ENCODE peak calls at places on chromosomes 5 and 9, in nine cellular contexts. One of them, this sample, is unnamed.

GRCh38 chr9:36721846-36722588 is 149.3 kb downstream of the MELK start:
- DNase-seq in AG04449: no peak
- DNase-seq in stimulated activated CD8-positive, alpha-beta memory T cell treated with anti-CD3 and anti-CD28 coated beads, Interleukin-4, amount 100 ng/mL, for 24 hours: no peak
- DNase-seq in activated CD8-positive, alpha-beta memory T cell treated with anti-CD3 and anti-CD28 coated beads for 48 hours: no peak
- DNase-seq in heart left ventricle: no peak
- DNase-seq in HEK293T: no peak
- DNase-seq in AG20443: no peak
- DNase-seq in NCI-H1092 treated with DMSO at 0.1 percent for 48 hours: peak; percentile 33
- DNase-seq in choroid plexus epithelial cell: peak; percentile 52
- DNase-seq in this sample: no peak

GRCh38 chr9:119234636-119235035 is 134.6 kb downstream of the BRINP1 start:
- DNase-seq in stimulated activated CD8-positive, alpha-beta memory T cell treated with anti-CD3 and anti-CD28 coated beads, Interleukin-4, amount 100 ng/mL, for 24 hours: no peak
- DNase-seq in heart left ventricle: no peak
- DNase-seq in activated CD8-positive, alpha-beta memory T cell treated with anti-CD3 and anti-CD28 coated beads for 48 hours: no peak
- DNase-seq in HEK293T: no peak
- DNase-seq in AG20443: no peak
- DNase-seq in NCI-H1092 treated with DMSO at 0.1 percent for 48 hours: no peak
- DNase-seq in AG04449: no peak
- DNase-seq in choroid plexus epithelial cell: no peak
- DNase-seq in this sample: no peak

GRCh38 chr9:75448281-75448680 is 360.0 kb downstream of the OSTF1 start:
- DNase-seq in heart left ventricle: no peak
- DNase-seq in AG04449: no peak
- DNase-seq in HEK293T: no peak
- DNase-seq in NCI-H1092 treated with DMSO at 0.1 percent for 48 hours: no peak
- DNase-seq in stimulated activated CD8-positive, alpha-beta memory T cell treated with anti-CD3 and anti-CD28 coated beads, Interleukin-4, amount 100 ng/mL, for 24 hours: no peak
- DNase-seq in choroid plexus epithelial cell: peak; percentile 4
- DNase-seq in AG20443: peak; percentile 20
- DNase-seq in activated CD8-positive, alpha-beta memory T cell treated with anti-CD3 and anti-CD28 coated beads for 48 hours: no peak
- DNase-seq in this sample: no peak

GRCh38 chr9:71710856-71711255 is 57.5 kb downstream of the CEMIP2 start:
- DNase-seq in AG04449: no peak
- DNase-seq in AG20443: no peak
- DNase-seq in heart left ventricle: no peak
- DNase-seq in choroid plexus epithelial cell: no peak
- DNase-seq in activated CD8-positive, alpha-beta memory T cell treated with anti-CD3 and anti-CD28 coated beads for 48 hours: no peak
- DNase-seq in NCI-H1092 treated with DMSO at 0.1 percent for 48 hours: no peak
- DNase-seq in stimulated activated CD8-positive, alpha-beta memory T cell treated with anti-CD3 and anti-CD28 coated beads, Interleukin-4, amount 100 ng/mL, for 24 hours: no peak
- DNase-seq in HEK293T: no peak
- DNase-seq in this sample: no peak

GRCh38 chr5:2169862-2170820 is 287.4 kb upstream of the IRX4 start:
- DNase-seq in NCI-H1092 treated with DMSO at 0.1 percent for 48 hours: peak; percentile 36
- DNase-seq in HEK293T: no peak
- DNase-seq in AG04449: no peak
- DNase-seq in activated CD8-positive, alpha-beta memory T cell treated with anti-CD3 and anti-CD28 coated beads for 48 hours: no peak
- DNase-seq in stimulated activated CD8-positive, alpha-beta memory T cell treated with anti-CD3 and anti-CD28 coated beads, Interleukin-4, amount 100 ng/mL, for 24 hours: no peak
- DNase-seq in choroid plexus epithelial cell: no peak
- DNase-seq in heart left ventricle: no peak
- DNase-seq in AG20443: no peak
- DNase-seq in this sample: no peak

GRCh38 chr9:77819672-77820071 is 171.6 kb upstream of the GNA14 start:
- DNase-seq in AG20443: no peak
- DNase-seq in choroid plexus epithelial cell: peak; percentile 65
- DNase-seq in AG04449: no peak
- DNase-seq in activated CD8-positive, alpha-beta memory T cell treated with anti-CD3 and anti-CD28 coated beads for 48 hours: no peak
- DNase-seq in heart left ventricle: no peak
- DNase-seq in HEK293T: no peak
- DNase-seq in NCI-H1092 treated with DMSO at 0.1 percent for 48 hours: no peak
- DNase-seq in stimulated activated CD8-positive, alpha-beta memory T cell treated with anti-CD3 and anti-CD28 coated beads, Interleukin-4, amount 100 ng/mL, for 24 hours: no peak
- DNase-seq in this sample: no peak

GRCh38 chr5:3278643-3279042 is 317.0 kb upstream of the IRX1 start:
- DNase-seq in HEK293T: no peak
- DNase-seq in stimulated activated CD8-positive, alpha-beta memory T cell treated with anti-CD3 and anti-CD28 coated beads, Interleukin-4, amount 100 ng/mL, for 24 hours: no peak
- DNase-seq in AG20443: no peak
- DNase-seq in activated CD8-positive, alpha-beta memory T cell treated with anti-CD3 and anti-CD28 coated beads for 48 hours: no peak
- DNase-seq in NCI-H1092 treated with DMSO at 0.1 percent for 48 hours: no peak
- DNase-seq in heart left ventricle: no peak
- DNase-seq in choroid plexus epithelial cell: no peak
- DNase-seq in AG04449: no peak
- DNase-seq in this sample: no peak

GRCh38 chr9:5825223-5825622 is 7.7 kb downstream of the ERMP1 start:
- DNase-seq in AG04449: no peak
- DNase-seq in choroid plexus epithelial cell: no peak
- DNase-seq in HEK293T: no peak
- DNase-seq in NCI-H1092 treated with DMSO at 0.1 percent for 48 hours: no peak
- DNase-seq in AG20443: no peak
- DNase-seq in heart left ventricle: no peak
- DNase-seq in activated CD8-positive, alpha-beta memory T cell treated with anti-CD3 and anti-CD28 coated beads for 48 hours: no peak
- DNase-seq in stimulated activated CD8-positive, alpha-beta memory T cell treated with anti-CD3 and anti-CD28 coated beads, Interleukin-4, amount 100 ng/mL, for 24 hours: no peak
- DNase-seq in this sample: no peak

GRCh38 chr5:149957855-149958254 is 2.7 kb upstream of the SLC26A2 start:
- DNase-seq in activated CD8-positive, alpha-beta memory T cell treated with anti-CD3 and anti-CD28 coated beads for 48 hours: no peak
- DNase-seq in AG20443: no peak
- DNase-seq in heart left ventricle: no peak
- DNase-seq in HEK293T: no peak
- DNase-seq in choroid plexus epithelial cell: no peak
- DNase-seq in NCI-H1092 treated with DMSO at 0.1 percent for 48 hours: no peak
- DNase-seq in stimulated activated CD8-positive, alpha-beta memory T cell treated with anti-CD3 and anti-CD28 coated beads, Interleukin-4, amount 100 ng/mL, for 24 hours: no peak
- DNase-seq in AG04449: no peak
- DNase-seq in this sample: peak; percentile 94

GRCh38 chr5:175059687-175060194 is 335.4 kb downstream of the MSX2 start:
- DNase-seq in heart left ventricle: peak; percentile 41
- DNase-seq in NCI-H1092 treated with DMSO at 0.1 percent for 48 hours: peak; percentile 31
- DNase-seq in AG20443: peak; percentile 64
- DNase-seq in choroid plexus epithelial cell: peak; percentile 2
- DNase-seq in HEK293T: peak; percentile 38
- DNase-seq in AG04449: no peak
- DNase-seq in stimulated activated CD8-positive, alpha-beta memory T cell treated with anti-CD3 and anti-CD28 coated beads, Interleukin-4, amount 100 ng/mL, for 24 hours: no peak
- DNase-seq in activated CD8-positive, alpha-beta memory T cell treated with anti-CD3 and anti-CD28 coated beads for 48 hours: no peak
- DNase-seq in this sample: no peak

GRCh38 chr9:1210954-1211353 is 160.8 kb downstream of the DMRT2 start:
- DNase-seq in stimulated activated CD8-positive, alpha-beta memory T cell treated with anti-CD3 and anti-CD28 coated beads, Interleukin-4, amount 100 ng/mL, for 24 hours: no peak
- DNase-seq in heart left ventricle: no peak
- DNase-seq in NCI-H1092 treated with DMSO at 0.1 percent for 48 hours: no peak
- DNase-seq in choroid plexus epithelial cell: no peak
- DNase-seq in AG20443: no peak
- DNase-seq in activated CD8-positive, alpha-beta memory T cell treated with anti-CD3 and anti-CD28 coated beads for 48 hours: no peak
- DNase-seq in HEK293T: no peak
- DNase-seq in AG04449: no peak
- DNase-seq in this sample: no peak

GRCh38 chr5:157476699-157477408 is 16.8 kb downstream of the NIPAL4 start:
- DNase-seq in heart left ventricle: no peak
- DNase-seq in AG20443: peak; percentile 83
- DNase-seq in AG04449: peak; percentile 29
- DNase-seq in choroid plexus epithelial cell: peak; percentile 87
- DNase-seq in stimulated activated CD8-positive, alpha-beta memory T cell treated with anti-CD3 and anti-CD28 coated beads, Interleukin-4, amount 100 ng/mL, for 24 hours: no peak
- DNase-seq in NCI-H1092 treated with DMSO at 0.1 percent for 48 hours: peak; percentile 69
- DNase-seq in activated CD8-positive, alpha-beta memory T cell treated with anti-CD3 and anti-CD28 coated beads for 48 hours: no peak
- DNase-seq in HEK293T: peak; percentile 75
- DNase-seq in this sample: peak; percentile 77

GRCh38 chr9:106892632-106893031 is 29.7 kb downstream of the ZNF462 start:
- DNase-seq in AG20443: peak; percentile 95
- DNase-seq in stimulated activated CD8-positive, alpha-beta memory T cell treated with anti-CD3 and anti-CD28 coated beads, Interleukin-4, amount 100 ng/mL, for 24 hours: no peak
- DNase-seq in heart left ventricle: peak; percentile 50
- DNase-seq in activated CD8-positive, alpha-beta memory T cell treated with anti-CD3 and anti-CD28 coated beads for 48 hours: no peak
- DNase-seq in NCI-H1092 treated with DMSO at 0.1 percent for 48 hours: no peak
- DNase-seq in HEK293T: peak; percentile 48
- DNase-seq in choroid plexus epithelial cell: peak; percentile 98
- DNase-seq in AG04449: peak; percentile 88
- DNase-seq in this sample: peak; percentile 96

GRCh38 chr5:114174131-114174530 is 187.7 kb upstream of the KCNN2 start:
- DNase-seq in AG20443: no peak
- DNase-seq in HEK293T: no peak
- DNase-seq in choroid plexus epithelial cell: peak; percentile 31
- DNase-seq in AG04449: no peak
- DNase-seq in heart left ventricle: no peak
- DNase-seq in stimulated activated CD8-positive, alpha-beta memory T cell treated with anti-CD3 and anti-CD28 coated beads, Interleukin-4, amount 100 ng/mL, for 24 hours: no peak
- DNase-seq in activated CD8-positive, alpha-beta memory T cell treated with anti-CD3 and anti-CD28 coated beads for 48 hours: no peak
- DNase-seq in NCI-H1092 treated with DMSO at 0.1 percent for 48 hours: no peak
- DNase-seq in this sample: no peak

GRCh38 chr5:24385617-24386016 is 259.2 kb downstream of the CDH10 start:
- DNase-seq in AG20443: no peak
- DNase-seq in choroid plexus epithelial cell: no peak
- DNase-seq in NCI-H1092 treated with DMSO at 0.1 percent for 48 hours: no peak
- DNase-seq in heart left ventricle: no peak
- DNase-seq in AG04449: no peak
- DNase-seq in activated CD8-positive, alpha-beta memory T cell treated with anti-CD3 and anti-CD28 coated beads for 48 hours: no peak
- DNase-seq in HEK293T: no peak
- DNase-seq in stimulated activated CD8-positive, alpha-beta memory T cell treated with anti-CD3 and anti-CD28 coated beads, Interleukin-4, amount 100 ng/mL, for 24 hours: no peak
- DNase-seq in this sample: peak; percentile 7

GRCh38 chr5:32707394-32707997 is 3.6 kb upstream of the NPR3 start:
- DNase-seq in heart left ventricle: no peak
- DNase-seq in AG04449: no peak
- DNase-seq in HEK293T: peak; percentile 31
- DNase-seq in AG20443: peak; percentile 38
- DNase-seq in NCI-H1092 treated with DMSO at 0.1 percent for 48 hours: peak; percentile 12
- DNase-seq in stimulated activated CD8-positive, alpha-beta memory T cell treated with anti-CD3 and anti-CD28 coated beads, Interleukin-4, amount 100 ng/mL, for 24 hours: no peak
- DNase-seq in choroid plexus epithelial cell: peak; percentile 67
- DNase-seq in activated CD8-positive, alpha-beta memory T cell treated with anti-CD3 and anti-CD28 coated beads for 48 hours: no peak
- DNase-seq in this sample: peak; percentile 32

GRCh38 chr9:96293481-96293880 is 8.5 kb downstream of the HSD17B3 start:
- DNase-seq in AG20443: no peak
- DNase-seq in AG04449: no peak
- DNase-seq in heart left ventricle: no peak
- DNase-seq in choroid plexus epithelial cell: peak; percentile 26
- DNase-seq in activated CD8-positive, alpha-beta memory T cell treated with anti-CD3 and anti-CD28 coated beads for 48 hours: no peak
- DNase-seq in NCI-H1092 treated with DMSO at 0.1 percent for 48 hours: no peak
- DNase-seq in stimulated activated CD8-positive, alpha-beta memory T cell treated with anti-CD3 and anti-CD28 coated beads, Interleukin-4, amount 100 ng/mL, for 24 hours: no peak
- DNase-seq in HEK293T: no peak
- DNase-seq in this sample: no peak

GRCh38 chr5:12095808-12096281 is 191.6 kb upstream of the CTNND2 start:
- DNase-seq in choroid plexus epithelial cell: no peak
- DNase-seq in HEK293T: no peak
- DNase-seq in activated CD8-positive, alpha-beta memory T cell treated with anti-CD3 and anti-CD28 coated beads for 48 hours: no peak
- DNase-seq in AG04449: no peak
- DNase-seq in stimulated activated CD8-positive, alpha-beta memory T cell treated with anti-CD3 and anti-CD28 coated beads, Interleukin-4, amount 100 ng/mL, for 24 hours: no peak
- DNase-seq in NCI-H1092 treated with DMSO at 0.1 percent for 48 hours: no peak
- DNase-seq in heart left ventricle: no peak
- DNase-seq in AG20443: no peak
- DNase-seq in this sample: no peak

GRCh38 chr5:62717211-62717927 is 138.8 kb downstream of the LRRC70 start:
- DNase-seq in HEK293T: no peak
- DNase-seq in AG04449: no peak
- DNase-seq in activated CD8-positive, alpha-beta memory T cell treated with anti-CD3 and anti-CD28 coated beads for 48 hours: no peak
- DNase-seq in AG20443: no peak
- DNase-seq in choroid plexus epithelial cell: peak; percentile 7
- DNase-seq in NCI-H1092 treated with DMSO at 0.1 percent for 48 hours: no peak
- DNase-seq in stimulated activated CD8-positive, alpha-beta memory T cell treated with anti-CD3 and anti-CD28 coated beads, Interleukin-4, amount 100 ng/mL, for 24 hours: no peak
- DNase-seq in heart left ventricle: no peak
- DNase-seq in this sample: no peak

GRCh38 chr5:93070938-93071337 is 510.1 kb downstream of the NR2F1-AS1 start:
- DNase-seq in heart left ventricle: no peak
- DNase-seq in stimulated activated CD8-positive, alpha-beta memory T cell treated with anti-CD3 and anti-CD28 coated beads, Interleukin-4, amount 100 ng/mL, for 24 hours: no peak
- DNase-seq in activated CD8-positive, alpha-beta memory T cell treated with anti-CD3 and anti-CD28 coated beads for 48 hours: no peak
- DNase-seq in NCI-H1092 treated with DMSO at 0.1 percent for 48 hours: no peak
- DNase-seq in AG04449: no peak
- DNase-seq in HEK293T: no peak
- DNase-seq in choroid plexus epithelial cell: no peak
- DNase-seq in AG20443: no peak
- DNase-seq in this sample: no peak

GRCh38 chr9:117073539-117074336 is 341.1 kb downstream of the ASTN2 start:
- DNase-seq in HEK293T: peak; percentile 39
- DNase-seq in stimulated activated CD8-positive, alpha-beta memory T cell treated with anti-CD3 and anti-CD28 coated beads, Interleukin-4, amount 100 ng/mL, for 24 hours: no peak
- DNase-seq in NCI-H1092 treated with DMSO at 0.1 percent for 48 hours: peak; percentile 10
- DNase-seq in heart left ventricle: no peak
- DNase-seq in AG04449: no peak
- DNase-seq in choroid plexus epithelial cell: peak; percentile 57
- DNase-seq in activated CD8-positive, alpha-beta memory T cell treated with anti-CD3 and anti-CD28 coated beads for 48 hours: no peak
- DNase-seq in AG20443: peak; percentile 16
- DNase-seq in this sample: peak; percentile 25

GRCh38 chr5:162230348-162230747 is 162.8 kb downstream of the GABRG2 start:
- DNase-seq in choroid plexus epithelial cell: no peak
- DNase-seq in NCI-H1092 treated with DMSO at 0.1 percent for 48 hours: no peak
- DNase-seq in AG20443: no peak
- DNase-seq in HEK293T: no peak
- DNase-seq in AG04449: no peak
- DNase-seq in heart left ventricle: no peak
- DNase-seq in activated CD8-positive, alpha-beta memory T cell treated with anti-CD3 and anti-CD28 coated beads for 48 hours: no peak
- DNase-seq in stimulated activated CD8-positive, alpha-beta memory T cell treated with anti-CD3 and anti-CD28 coated beads, Interleukin-4, amount 100 ng/mL, for 24 hours: no peak
- DNase-seq in this sample: no peak

GRCh38 chr9:98719055-98719454 is 10.3 kb upstream of the GABBR2 start:
- DNase-seq in heart left ventricle: no peak
- DNase-seq in activated CD8-positive, alpha-beta memory T cell treated with anti-CD3 and anti-CD28 coated beads for 48 hours: no peak
- DNase-seq in HEK293T: no peak
- DNase-seq in AG04449: no peak
- DNase-seq in choroid plexus epithelial cell: no peak
- DNase-seq in NCI-H1092 treated with DMSO at 0.1 percent for 48 hours: no peak
- DNase-seq in AG20443: no peak
- DNase-seq in stimulated activated CD8-positive, alpha-beta memory T cell treated with anti-CD3 and anti-CD28 coated beads, Interleukin-4, amount 100 ng/mL, for 24 hours: no peak
- DNase-seq in this sample: no peak

GRCh38 chr5:76818844-76819831 is at the start of gene F2RL1:
- DNase-seq in AG20443: peak; percentile 76
- DNase-seq in heart left ventricle: peak; percentile 70
- DNase-seq in NCI-H1092 treated with DMSO at 0.1 percent for 48 hours: no peak
- DNase-seq in stimulated activated CD8-positive, alpha-beta memory T cell treated with anti-CD3 and anti-CD28 coated beads, Interleukin-4, amount 100 ng/mL, for 24 hours: peak; percentile 41
- DNase-seq in choroid plexus epithelial cell: peak; percentile 89
- DNase-seq in activated CD8-positive, alpha-beta memory T cell treated with anti-CD3 and anti-CD28 coated beads for 48 hours: peak; percentile 13
- DNase-seq in AG04449: no peak
- DNase-seq in HEK293T: peak; percentile 82
- DNase-seq in this sample: peak; percentile 87

GRCh38 chr5:170849374-170849773 is 12.4 kb upstream of the RANBP17 start:
- DNase-seq in NCI-H1092 treated with DMSO at 0.1 percent for 48 hours: no peak
- DNase-seq in heart left ventricle: no peak
- DNase-seq in HEK293T: no peak
- DNase-seq in AG04449: no peak
- DNase-seq in AG20443: no peak
- DNase-seq in choroid plexus epithelial cell: no peak
- DNase-seq in activated CD8-positive, alpha-beta memory T cell treated with anti-CD3 and anti-CD28 coated beads for 48 hours: no peak
- DNase-seq in stimulated activated CD8-positive, alpha-beta memory T cell treated with anti-CD3 and anti-CD28 coated beads, Interleukin-4, amount 100 ng/mL, for 24 hours: no peak
- DNase-seq in this sample: no peak

GRCh38 chr9:1460143-1460769 is 410.1 kb downstream of the DMRT2 start:
- DNase-seq in choroid plexus epithelial cell: no peak
- DNase-seq in NCI-H1092 treated with DMSO at 0.1 percent for 48 hours: no peak
- DNase-seq in AG04449: no peak
- DNase-seq in stimulated activated CD8-positive, alpha-beta memory T cell treated with anti-CD3 and anti-CD28 coated beads, Interleukin-4, amount 100 ng/mL, for 24 hours: no peak
- DNase-seq in heart left ventricle: no peak
- DNase-seq in AG20443: peak; percentile 16
- DNase-seq in HEK293T: peak; percentile 14
- DNase-seq in activated CD8-positive, alpha-beta memory T cell treated with anti-CD3 and anti-CD28 coated beads for 48 hours: no peak
- DNase-seq in this sample: peak; percentile 29

GRCh38 chr9:80094176-80094771 is 522.5 kb downstream of the TLE4 start:
- DNase-seq in activated CD8-positive, alpha-beta memory T cell treated with anti-CD3 and anti-CD28 coated beads for 48 hours: no peak
- DNase-seq in heart left ventricle: no peak
- DNase-seq in NCI-H1092 treated with DMSO at 0.1 percent for 48 hours: no peak
- DNase-seq in AG20443: no peak
- DNase-seq in AG04449: no peak
- DNase-seq in HEK293T: no peak
- DNase-seq in stimulated activated CD8-positive, alpha-beta memory T cell treated with anti-CD3 and anti-CD28 coated beads, Interleukin-4, amount 100 ng/mL, for 24 hours: no peak
- DNase-seq in choroid plexus epithelial cell: no peak
- DNase-seq in this sample: no peak

GRCh38 chr5:133347039-133347438 is 265.3 kb downstream of the FSTL4 start:
- DNase-seq in heart left ventricle: no peak
- DNase-seq in HEK293T: peak; percentile 39
- DNase-seq in NCI-H1092 treated with DMSO at 0.1 percent for 48 hours: no peak
- DNase-seq in AG20443: no peak
- DNase-seq in choroid plexus epithelial cell: no peak
- DNase-seq in activated CD8-positive, alpha-beta memory T cell treated with anti-CD3 and anti-CD28 coated beads for 48 hours: no peak
- DNase-seq in AG04449: no peak
- DNase-seq in stimulated activated CD8-positive, alpha-beta memory T cell treated with anti-CD3 and anti-CD28 coated beads, Interleukin-4, amount 100 ng/mL, for 24 hours: no peak
- DNase-seq in this sample: no peak

GRCh38 chr9:87640385-87640795 is 85.5 kb upstream of the CTSL start:
- DNase-seq in activated CD8-positive, alpha-beta memory T cell treated with anti-CD3 and anti-CD28 coated beads for 48 hours: no peak
- DNase-seq in NCI-H1092 treated with DMSO at 0.1 percent for 48 hours: peak; percentile 92
- DNase-seq in heart left ventricle: no peak
- DNase-seq in HEK293T: peak; percentile 15
- DNase-seq in stimulated activated CD8-positive, alpha-beta memory T cell treated with anti-CD3 and anti-CD28 coated beads, Interleukin-4, amount 100 ng/mL, for 24 hours: no peak
- DNase-seq in choroid plexus epithelial cell: peak; percentile 84
- DNase-seq in AG04449: no peak
- DNase-seq in AG20443: peak; percentile 19
- DNase-seq in this sample: no peak

GRCh38 chr9:129270903-129271431 is 92.9 kb upstream of the IER5L start:
- DNase-seq in stimulated activated CD8-positive, alpha-beta memory T cell treated with anti-CD3 and anti-CD28 coated beads, Interleukin-4, amount 100 ng/mL, for 24 hours: no peak
- DNase-seq in NCI-H1092 treated with DMSO at 0.1 percent for 48 hours: no peak
- DNase-seq in AG20443: peak; percentile 84
- DNase-seq in choroid plexus epithelial cell: peak; percentile 89
- DNase-seq in heart left ventricle: peak; percentile 6
- DNase-seq in AG04449: peak; percentile 66
- DNase-seq in activated CD8-positive, alpha-beta memory T cell treated with anti-CD3 and anti-CD28 coated beads for 48 hours: no peak
- DNase-seq in HEK293T: no peak
- DNase-seq in this sample: no peak

GRCh38 chr9:103287361-103287760 is 292.2 kb downstream of the CYLC2 start:
- DNase-seq in activated CD8-positive, alpha-beta memory T cell treated with anti-CD3 and anti-CD28 coated beads for 48 hours: no peak
- DNase-seq in AG04449: no peak
- DNase-seq in stimulated activated CD8-positive, alpha-beta memory T cell treated with anti-CD3 and anti-CD28 coated beads, Interleukin-4, amount 100 ng/mL, for 24 hours: no peak
- DNase-seq in NCI-H1092 treated with DMSO at 0.1 percent for 48 hours: no peak
- DNase-seq in choroid plexus epithelial cell: no peak
- DNase-seq in HEK293T: no peak
- DNase-seq in AG20443: no peak
- DNase-seq in heart left ventricle: no peak
- DNase-seq in this sample: no peak

This sample was measured in ACHN.